ENCODE peak calls at places on chromosomes 7 and 10, in six cellular contexts. L is neuronal stem cell, I is IMR-90, M is H9, U is H1, F is trophoblast cell. Y is an unnamed sample.

GRCh38 chr10:119537953-119538630 is 4.4 kb downstream of the RGS10 start:
- DNase-seq in U (no peak), I (no peak), M (no peak), L (no peak), F (no peak), Y (no peak)

GRCh38 chr10:49189422-49189821 is 1.2 kb upstream of the TMEM273 start:
- DNase-seq in I (no peak), L (no peak), M (no peak), F (no peak), U (no peak), Y (no peak)

GRCh38 chr7:2929321-2930201 is 85.5 kb upstream of the GNA12 start:
- DNase-seq in M (peak), U (no peak), F (no peak), L (no peak), I (no peak), Y (no peak)

GRCh38 chr7:19698331-19698730 is 10.5 kb downstream of the POLR1F start:
- DNase-seq in I (peak), U (no peak), M (no peak), L (no peak), F (no peak), Y (peak)

GRCh38 chr10:52652431-52653220 is 120.0 kb downstream of the MBL2 start:
- DNase-seq in L (no peak), I (no peak), F (no peak), U (no peak), M (no peak), Y (peak)

GRCh38 chr7:10128748-10129147 is 844.9 kb upstream of the PHF14 start:
- DNase-seq in L (no peak), U (no peak), M (no peak), I (no peak), F (no peak), Y (peak)

GRCh38 chr10:133124357-133125211 is 35.4 kb upstream of the KNDC1 start:
- DNase-seq in F (peak), U (no peak), L (peak), I (no peak), M (peak), Y (no peak)

GRCh38 chr7:19619122-19619521 is 89.7 kb downstream of the POLR1F start:
- DNase-seq in I (no peak), F (no peak), U (no peak), L (no peak), M (no peak), Y (no peak)

GRCh38 chr10:8136745-8137144 is 82.3 kb downstream of the GATA3 start:
- DNase-seq in I (no peak), M (no peak), L (no peak), F (no peak), U (no peak), Y (no peak)

GRCh38 chr7:133770863-133771492 is 356.2 kb upstream of the LRGUK start:
- DNase-seq in I (peak), U (no peak), M (no peak), L (peak), F (no peak), Y (peak)

GRCh38 chr7:121395494-121395960 is 581 bp downstream of the FAM3C start:
- DNase-seq in M (peak), U (no peak), F (peak), L (no peak), I (peak), Y (peak)

GRCh38 chr7:55072251-55072650 is 53.4 kb downstream of the EGFR start:
- DNase-seq in L (no peak), U (no peak), F (peak), M (no peak), I (no peak), Y (no peak)

GRCh38 chr7:44056681-44057080 is 8.7 kb downstream of the PGAM2 start:
- DNase-seq in M (no peak), I (no peak), L (no peak), F (no peak), U (no peak), Y (no peak)

GRCh38 chr10:119176166-119176565 is 2.4 kb downstream of the PRDX3 start:
- DNase-seq in F (peak), L (no peak), M (no peak), I (no peak), U (no peak), Y (no peak)

GRCh38 chr7:158403013-158403821 is 184.4 kb downstream of the PTPRN2 start:
- DNase-seq in F (no peak), M (no peak), L (no peak), U (no peak), I (no peak), Y (no peak)

GRCh38 chr7:70696139-70696782 is 435.7 kb upstream of the GALNT17 start:
- DNase-seq in M (no peak), F (no peak), I (peak), L (peak), U (no peak), Y (peak)
- H3K14ac ChIP-seq in M (peak), F (no peak), I (peak), L (no peak), U (no peak), Y (no peak)

GRCh38 chr7:157391036-157391710 is 54.4 kb downstream of the DNAJB6 start:
- DNase-seq in M (no peak), F (peak), I (no peak), L (no peak), U (no peak), Y (no peak)
- H3K14ac ChIP-seq in M (no peak), F (no peak), I (no peak), L (no peak), U (no peak), Y (no peak)

DNA sequence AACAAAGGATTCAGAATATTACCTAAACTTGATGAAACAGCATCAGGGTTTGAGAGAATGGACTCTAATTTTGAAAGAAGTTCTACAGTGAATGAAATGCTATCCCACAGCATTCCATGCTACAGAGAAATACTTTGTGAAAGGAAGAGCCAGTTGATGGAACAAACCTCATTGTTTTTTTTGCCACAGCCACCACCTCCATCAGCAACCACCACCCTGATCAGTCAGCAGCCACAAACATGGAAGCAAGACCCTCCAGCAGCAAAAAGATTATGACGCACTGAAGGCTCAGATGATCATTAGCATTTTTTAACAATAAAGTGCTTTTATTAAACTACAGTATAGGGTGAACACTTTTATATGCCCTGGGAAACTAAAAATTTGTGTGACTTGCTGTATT is 98.7 kb downstream of the LRRC4 start:
- DNase-seq in L (no peak), F (peak), U (no peak), M (no peak), I (no peak), Y (no peak)
- H3K14ac ChIP-seq in L (no peak), F (no peak), U (no peak), M (no peak), I (no peak), Y (no peak)

GRCh38 chr7:28016297-28016696 is 164.3 kb downstream of the JAZF1 start:
- DNase-seq in U (no peak), M (no peak), F (no peak), L (no peak), I (no peak), Y (no peak)

GRCh38 chr7:28018020-28018419 is 162.6 kb downstream of the JAZF1 start:
- DNase-seq in L (no peak), I (no peak), F (no peak), U (no peak), M (no peak), Y (no peak)

GRCh38 chr7:28018851-28019465 is 161.6 kb downstream of the JAZF1 start:
- DNase-seq in L (no peak), U (no peak), F (no peak), M (no peak), I (peak), Y (no peak)

GRCh38 chr7:28018446-28018845 is 162.1 kb downstream of the JAZF1 start:
- DNase-seq in F (no peak), M (no peak), I (peak), U (no peak), L (no peak), Y (no peak)

GRCh38 chr7:28017372-28017771 is 163.2 kb downstream of the JAZF1 start:
- DNase-seq in L (no peak), I (peak), M (no peak), U (no peak), F (no peak), Y (peak)
- H3K14ac ChIP-seq in L (no peak), I (no peak), M (no peak), U (no peak), F (no peak), Y (no peak)

GRCh38 chr7:137015015-137015414 is 146.6 kb downstream of the CHRM2 start:
- DNase-seq in L (no peak), M (no peak), U (no peak), I (no peak), F (no peak), Y (no peak)
- H3K14ac ChIP-seq in L (no peak), M (no peak), U (no peak), I (peak), F (no peak), Y (no peak)